ENCODE peak calls at places on chromosomes 13 and 19, in eight cellular contexts. C is RWPE1; M is NCI-H1105 treated with DMSO at 0.1 percent for 48 hours; X is NCI-H187 treated with DMSO at 0.1 percent for 48 hours; Q is HuH-7.5; T is activated naive CD8-positive, alpha-beta T cell treated with anti-CD3 and anti-CD28 coated beads for 36 hours; A is activated T-cell treated with anti-CD3 and anti-CD28 coated beads for 4 hours; I is foreskin keratinocyte. V is an unnamed sample.

GRCh38 chr13:91228083-91228482 is 119.4 kb upstream of the MIR17HG start:
- DNase-seq in Q (no peak), M (no peak), C (no peak), A (no peak), I (no peak), T (no peak), X (no peak), V (no peak)

GRCh38 chr19:21569497-21569870 is 64.1 kb downstream of the ZNF429 start:
- DNase-seq in I (no peak), Q (no peak), T (peak), M (no peak), A (peak), X (no peak), C (no peak), V (no peak)

GRCh38 chr13:24911135-24911524 is 147.2 kb downstream of the RNF17 start:
- DNase-seq in X (no peak), I (peak), C (peak), M (no peak), A (no peak), Q (no peak), T (no peak), V (no peak)

GRCh38 chr13:73835138-73835721 is 299.0 kb downstream of the KLF12 start:
- DNase-seq in I (peak), M (peak), Q (no peak), T (no peak), X (no peak), A (no peak), C (peak), V (peak)

GRCh38 chr13:41054919-41055619 is 6.2 kb upstream of the WBP4 start:
- DNase-seq in I (no peak), X (no peak), T (no peak), Q (peak), C (no peak), A (no peak), M (no peak), V (no peak)

GRCh38 chr13:55361141-55361540 is 1779.6 kb upstream of the PRR20A start:
- DNase-seq in C (no peak), Q (no peak), M (peak), X (no peak), A (no peak), I (no peak), T (no peak), V (no peak)

GRCh38 chr13:33999830-34000605 is 182.1 kb downstream of the RFC3 start:
- DNase-seq in I (no peak), Q (no peak), C (no peak), X (no peak), T (no peak), A (no peak), M (peak), V (no peak)

GRCh38 chr13:58680115-58680514 is 1048.6 kb downstream of the PCDH17 start:
- DNase-seq in I (no peak), Q (no peak), A (no peak), M (no peak), X (no peak), C (no peak), T (no peak), V (no peak)

GRCh38 chr19:39919976-39920375 is 14.5 kb downstream of the FCGBP start:
- DNase-seq in T (no peak), A (no peak), C (no peak), X (no peak), M (no peak), Q (peak), I (peak), V (no peak)

GRCh38 chr19:1251233-1251502 is 2.8 kb downstream of the MIDN start:
- DNase-seq in M (no peak), I (peak), X (no peak), C (no peak), T (no peak), A (no peak), Q (no peak), V (no peak)

GRCh38 chr19:29415507-29415906 is 110.3 kb upstream of the VSTM2B start:
- DNase-seq in X (no peak), A (no peak), Q (no peak), I (no peak), C (no peak), T (no peak), M (no peak), V (no peak)

GRCh38 chr19:29574518-29574917 is 31.6 kb upstream of the POP4 start:
- DNase-seq in I (no peak), M (no peak), C (no peak), X (no peak), Q (no peak), T (no peak), A (no peak), V (no peak)

GRCh38 chr13:97506511-97506910 is 72.5 kb downstream of the RAP2A start:
- DNase-seq in C (no peak), I (no peak), X (no peak), Q (no peak), A (no peak), M (no peak), T (no peak), V (peak)

GRCh38 chr19:43483281-43483680 is 17.9 kb upstream of the LYPD3 start:
- DNase-seq in X (no peak), T (no peak), I (no peak), Q (no peak), A (no peak), M (no peak), C (no peak), V (no peak)

GRCh38 chr19:3276341-3276799 is 51.9 kb downstream of the CELF5 start:
- DNase-seq in Q (peak), M (peak), C (peak), T (peak), X (no peak), A (peak), I (peak), V (peak)

GRCh38 chr13:60604058-60604457 is 207.0 kb downstream of the TDRD3 start:
- DNase-seq in C (no peak), A (no peak), M (no peak), X (no peak), Q (no peak), I (no peak), T (no peak), V (no peak)

GRCh38 chr13:32264407-32264806 is 50.8 kb downstream of the ZAR1L start:
- DNase-seq in T (no peak), Q (no peak), A (no peak), M (no peak), I (peak), C (no peak), X (no peak), V (peak)

GRCh38 chr13:98647121-98647520 is 70.2 kb upstream of the STK24 start:
- DNase-seq in C (no peak), A (no peak), T (no peak), I (no peak), X (no peak), M (no peak), Q (no peak), V (no peak)

GRCh38 chr19:13644648-13645047 is 119.7 kb upstream of the MRI1 start:
- DNase-seq in M (no peak), A (no peak), C (peak), Q (no peak), T (no peak), I (no peak), X (no peak), V (no peak)

GRCh38 chr19:45798995-45799517 is 6.4 kb upstream of the DMWD start:
- DNase-seq in Q (peak), X (peak), C (peak), T (peak), I (peak), M (peak), A (peak), V (peak)

GRCh38 chr19:35436477-35437141 is 11.4 kb upstream of the FFAR2 start:
- DNase-seq in X (no peak), Q (no peak), C (peak), A (no peak), M (peak), I (peak), T (peak), V (peak)

GRCh38 chr13:70415141-70415540 is 306.9 kb upstream of the KLHL1 start:
- DNase-seq in I (no peak), X (no peak), A (no peak), M (no peak), C (no peak), Q (peak), T (no peak), V (no peak)

GRCh38 chr19:17079710-17080440 is 4.3 kb downstream of the MYO9B start:
- DNase-seq in C (peak), M (no peak), T (peak), X (no peak), I (peak), Q (no peak), A (peak), V (peak)

GRCh38 chr13:74062933-74063332 is 71.3 kb downstream of the KLF12 start:
- DNase-seq in Q (no peak), X (no peak), I (no peak), C (no peak), T (no peak), A (no peak), M (no peak), V (no peak)

GRCh38 chr19:35128398-35129057 is 6.3 kb downstream of the LGI4 start:
- DNase-seq in M (no peak), T (no peak), Q (no peak), I (no peak), X (no peak), A (no peak), C (no peak), V (no peak)

GRCh38 chr13:72507394-72508199 is 219.8 kb downstream of the MZT1 start:
- DNase-seq in C (no peak), I (no peak), Q (no peak), M (no peak), T (no peak), A (no peak), X (no peak), V (no peak)

GRCh38 chr19:35061583-35062373 is 20.3 kb downstream of the HPN start:
- DNase-seq in M (no peak), I (no peak), Q (no peak), A (no peak), T (no peak), X (no peak), C (no peak), V (no peak)

GRCh38 chr19:7386308-7386707 is 37.6 kb downstream of the ARHGEF18 start:
- DNase-seq in T (no peak), C (no peak), A (no peak), M (no peak), I (no peak), Q (peak), X (no peak), V (no peak)

GRCh38 chr13:110269509-110270185 is 37.3 kb downstream of the COL4A1 start:
- DNase-seq in I (no peak), X (no peak), T (no peak), M (no peak), A (no peak), Q (no peak), C (no peak), V (no peak)

GRCh38 chr19:32154418-32154817 is 191.0 kb upstream of the ZNF507 start:
- DNase-seq in M (no peak), X (no peak), A (no peak), Q (no peak), T (no peak), I (no peak), C (no peak), V (no peak)

GRCh38 chr13:111573801-111574200 is 253.4 kb downstream of the TEX29 start:
- DNase-seq in M (no peak), X (no peak), T (no peak), Q (no peak), C (no peak), I (no peak), A (no peak), V (no peak)

GRCh38 chr13:25330541-25330940 is 29.1 kb downstream of the NUP58 start:
- DNase-seq in T (no peak), I (peak), C (no peak), X (no peak), M (no peak), A (no peak), Q (no peak), V (no peak)

GRCh38 chr13:95323930-95324662 is 22.8 kb upstream of the ABCC4 start:
- DNase-seq in M (no peak), X (no peak), T (no peak), I (no peak), Q (no peak), C (no peak), A (no peak), V (no peak)

GRCh38 chr19:6616011-6616410 is 25.1 kb upstream of the CD70 start:
- DNase-seq in X (no peak), M (no peak), A (no peak), T (peak), I (peak), C (peak), Q (no peak), V (peak)

GRCh38 chr13:34462843-34463242 is 479.2 kb upstream of the NBEA start:
- DNase-seq in T (no peak), M (no peak), C (peak), A (no peak), Q (no peak), X (no peak), I (peak), V (peak)

GRCh38 chr13:107222619-107223018 is 654.7 kb upstream of the ARGLU1 start:
- DNase-seq in C (no peak), A (no peak), M (no peak), T (no peak), Q (no peak), I (no peak), X (no peak), V (no peak)

GRCh38 chr19:46296722-46297431 is at the start of gene HIF3A:
- DNase-seq in T (peak), C (no peak), X (no peak), I (no peak), Q (no peak), M (peak), A (no peak), V (no peak)

V was measured in NCI-H226.